ENCODE peak calls at places on chromosomes 11 and 22, in four cellular contexts. T is suprapubic skin, X is HL-60, F is glutamatergic neuron. C is an unnamed sample.

GRCh38 chr11:62830904-62831519 is 839 bp downstream of the STX5 start:
- DNase-seq in T (peak; percentile 75), X (no peak), F (no peak), C (peak; percentile 73)

GRCh38 chr11:79062814-79063762 is 377.7 kb downstream of the TENM4 start:
- DNase-seq in F (peak; percentile 69), T (no peak), X (no peak), C (peak; percentile 52)

GRCh38 chr11:110305169-110306018 is 9.0 kb upstream of the RDX start:
- DNase-seq in T (no peak), F (no peak), X (no peak), C (no peak)

GRCh38 chr11:75330279-75330678 is 21.2 kb downstream of the ARRB1 start:
- DNase-seq in X (no peak), T (no peak), F (no peak), C (no peak)

GRCh38 chr22:24096401-24097115 is 84.7 kb upstream of the SUSD2 start:
- DNase-seq in F (no peak), X (no peak), T (peak; percentile 47), C (no peak)

GRCh38 chr22:29187831-29188230 is 17.9 kb upstream of the EMID1 start:
- DNase-seq in T (no peak), F (no peak), X (no peak), C (no peak)

GRCh38 chr11:23403210-23404185 is 543.2 kb upstream of the CCDC179 start:
- DNase-seq in T (peak; percentile 55), F (no peak), X (no peak), C (no peak)

GRCh38 chr22:38214248-38215056 is 12.7 kb downstream of the MAFF start:
- DNase-seq in X (no peak), T (no peak), F (peak; percentile 84), C (peak; percentile 88)

GRCh38 chr11:132062031-132062430 is 691.6 kb downstream of the NTM start:
- DNase-seq in X (no peak), T (no peak), F (no peak), C (no peak)

GRCh38 chr22:27961182-27961581 is 42.1 kb upstream of the PITPNB start:
- DNase-seq in F (no peak), T (no peak), X (no peak), C (no peak)

GRCh38 chr22:37582526-37582925 is 2.6 kb upstream of the LGALS2 start:
- DNase-seq in T (no peak), X (no peak), F (no peak), C (no peak)

GRCh38 chr11:76628408-76628947 is 42.1 kb downstream of the LRRC32 start:
- DNase-seq in X (no peak), F (no peak), T (no peak), C (no peak)

GRCh38 chr22:47586038-47586437 is 823.6 kb downstream of the TBC1D22A start:
- DNase-seq in X (no peak), F (no peak), T (peak; percentile 3), C (no peak)

GRCh38 chr11:76613901-76614300 is 56.6 kb downstream of the LRRC32 start:
- DNase-seq in X (no peak), F (no peak), T (peak; percentile 48), C (no peak)

GRCh38 chr11:101470414-101470813 is 113.4 kb downstream of the TRPC6 start:
- DNase-seq in X (no peak), T (no peak), F (no peak), C (no peak)

GRCh38 chr11:69444381-69445130 is 36.9 kb upstream of the LINC01488 start:
- DNase-seq in T (no peak), F (no peak), X (peak; percentile 98), C (peak; percentile 60)

GRCh38 chr11:61869636-61870428 is 21.5 kb downstream of the FADS3 start:
- DNase-seq in T (no peak), F (peak; percentile 51), X (no peak), C (peak; percentile 31)

GRCh38 chr11:48116843-48117242 is 99.8 kb upstream of the OR4B1 start:
- DNase-seq in T (no peak), X (peak; percentile 21), F (no peak), C (no peak)

GRCh38 chr11:80155412-80156017 is 714.7 kb upstream of the TENM4 start:
- DNase-seq in F (peak; percentile 21), T (no peak), X (no peak), C (peak; percentile 24)

GRCh38 chr22:44620129-44620840 is 81.7 kb upstream of the PRR5 start:
- DNase-seq in T (peak; percentile 81), F (peak; percentile 84), X (peak; percentile 60), C (peak; percentile 80)

GRCh38 chr22:49208768-49209252 is 618.9 kb downstream of the BRD1 start:
- DNase-seq in T (peak; percentile 40), F (no peak), X (no peak), C (peak; percentile 85)

GRCh38 chr22:46911341-46911740 is 148.9 kb downstream of the TBC1D22A start:
- DNase-seq in F (no peak), X (no peak), T (no peak), C (peak; percentile 33)

GRCh38 chr22:49567894-49568750 is 259.6 kb downstream of the BRD1 start:
- DNase-seq in T (no peak), X (no peak), F (no peak), C (no peak)

GRCh38 chr11:12691473-12691872 is 17.3 kb downstream of the TEAD1 start:
- DNase-seq in T (no peak), F (no peak), X (no peak), C (no peak)

GRCh38 chr11:1293619-1294015 is 15.8 kb downstream of the TOLLIP start:
- DNase-seq in X (no peak), T (no peak), F (peak; percentile 32), C (peak; percentile 6)
- TF ChIP-seq CTCF in X (peak; percentile 42), T (peak; percentile 17), F (no peak), C (no peak)

GRCh38 chr11:2398664-2399355 is 1.7 kb upstream of the TSSC4 start:
- DNase-seq in T (no peak), X (no peak), F (no peak), C (no peak)
- TF ChIP-seq CTCF in T (no peak), X (no peak), F (no peak), C (no peak)

DNA sequence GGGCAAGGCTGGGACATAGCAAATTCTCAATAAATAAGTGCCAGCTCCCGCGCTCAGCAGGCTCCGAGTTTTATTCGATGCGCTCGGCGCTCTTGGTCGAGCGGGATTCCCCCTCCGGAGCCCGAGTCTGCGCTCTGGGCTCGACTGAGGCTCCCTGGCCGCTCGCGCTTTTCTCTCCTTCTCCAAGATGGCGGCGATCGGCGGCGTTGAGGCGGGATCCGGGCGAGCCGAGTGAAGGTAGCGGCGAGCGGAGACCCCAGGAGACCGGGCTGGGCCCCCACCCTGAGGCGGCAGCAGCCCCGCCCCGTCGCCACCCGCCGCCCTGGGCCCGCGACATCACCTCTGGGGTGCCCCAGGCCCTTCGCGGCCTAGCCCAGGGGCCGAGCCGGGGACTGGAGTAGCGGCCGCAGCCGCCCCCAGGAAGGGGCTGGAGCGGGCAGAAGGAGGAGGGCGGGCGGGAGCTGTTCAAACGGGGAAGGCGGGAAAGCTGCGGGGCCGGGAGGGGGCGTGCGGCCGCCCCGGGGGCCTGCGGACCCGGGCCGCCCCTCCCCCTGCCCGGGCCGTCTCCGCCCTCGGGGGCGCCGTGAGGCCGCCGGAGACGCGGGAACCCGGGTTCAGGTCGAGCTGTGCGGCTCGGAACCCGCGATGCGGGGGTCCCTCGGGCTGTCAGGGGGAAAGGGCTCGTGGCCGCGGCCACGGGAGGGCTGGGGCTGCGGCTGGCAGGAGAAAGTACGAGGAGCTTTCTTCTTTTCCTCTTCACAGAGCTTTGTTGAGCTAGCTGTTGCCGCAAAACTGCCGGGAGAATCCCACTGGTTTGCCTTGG is at the start of gene HMGXB4:
- DNase-seq in F (peak; percentile 89), X (peak; percentile 72), T (peak; percentile 90), C (peak; percentile 86)
- TF ChIP-seq CTCF in F (no peak), X (no peak), T (no peak), C (no peak)

GRCh38 chr11:36131719-36132349 is 157.4 kb downstream of the COMMD9 start:
- DNase-seq in F (peak; percentile 72), T (no peak), X (no peak), C (peak; percentile 48)
- TF ChIP-seq CTCF in F (no peak), T (peak; percentile 37), X (peak; percentile 37), C (peak; percentile 64)

DNA sequence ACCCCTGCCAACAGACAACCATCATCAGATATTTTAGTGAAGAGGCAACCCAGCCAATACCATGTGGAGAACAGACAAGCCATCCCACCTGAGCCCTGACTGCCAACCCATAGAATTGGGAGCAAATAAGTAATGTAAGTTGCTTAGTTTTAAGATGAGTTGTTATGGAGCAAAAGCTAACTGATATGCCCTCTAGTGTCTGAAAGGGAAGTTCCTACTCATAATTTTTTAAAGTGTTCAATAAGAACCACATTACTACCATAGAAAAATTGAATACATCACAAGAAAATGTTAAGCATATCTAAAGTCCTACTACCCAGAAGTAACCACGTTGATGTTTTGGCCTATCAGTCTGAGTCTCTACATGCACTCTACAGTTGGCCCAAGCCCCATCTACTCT is 50.8 kb upstream of the SLC36A4 start:
- DNase-seq in X (no peak), T (no peak), F (no peak), C (no peak)
- TF ChIP-seq CTCF in X (peak; percentile 14), T (no peak), F (no peak), C (no peak)

GRCh38 chr11:120798854-120799253 is 225.0 kb upstream of the TBCEL start:
- DNase-seq in F (no peak), T (no peak), X (no peak), C (no peak)

GRCh38 chr11:120793806-120794479 is 230.0 kb upstream of the TBCEL start:
- DNase-seq in X (no peak), T (no peak), F (no peak), C (no peak)

GRCh38 chr11:120794748-120795147 is 229.2 kb upstream of the TBCEL start:
- DNase-seq in F (no peak), T (no peak), X (no peak), C (no peak)

GRCh38 chr11:120800206-120800605 is 223.7 kb upstream of the TBCEL start:
- DNase-seq in X (no peak), T (no peak), F (no peak), C (no peak)

GRCh38 chr11:120797133-120797532 is 226.8 kb upstream of the TBCEL start:
- DNase-seq in X (no peak), T (no peak), F (peak; percentile 70), C (no peak)
- TF ChIP-seq CTCF in X (no peak), T (no peak), F (no peak), C (no peak)

DNA sequence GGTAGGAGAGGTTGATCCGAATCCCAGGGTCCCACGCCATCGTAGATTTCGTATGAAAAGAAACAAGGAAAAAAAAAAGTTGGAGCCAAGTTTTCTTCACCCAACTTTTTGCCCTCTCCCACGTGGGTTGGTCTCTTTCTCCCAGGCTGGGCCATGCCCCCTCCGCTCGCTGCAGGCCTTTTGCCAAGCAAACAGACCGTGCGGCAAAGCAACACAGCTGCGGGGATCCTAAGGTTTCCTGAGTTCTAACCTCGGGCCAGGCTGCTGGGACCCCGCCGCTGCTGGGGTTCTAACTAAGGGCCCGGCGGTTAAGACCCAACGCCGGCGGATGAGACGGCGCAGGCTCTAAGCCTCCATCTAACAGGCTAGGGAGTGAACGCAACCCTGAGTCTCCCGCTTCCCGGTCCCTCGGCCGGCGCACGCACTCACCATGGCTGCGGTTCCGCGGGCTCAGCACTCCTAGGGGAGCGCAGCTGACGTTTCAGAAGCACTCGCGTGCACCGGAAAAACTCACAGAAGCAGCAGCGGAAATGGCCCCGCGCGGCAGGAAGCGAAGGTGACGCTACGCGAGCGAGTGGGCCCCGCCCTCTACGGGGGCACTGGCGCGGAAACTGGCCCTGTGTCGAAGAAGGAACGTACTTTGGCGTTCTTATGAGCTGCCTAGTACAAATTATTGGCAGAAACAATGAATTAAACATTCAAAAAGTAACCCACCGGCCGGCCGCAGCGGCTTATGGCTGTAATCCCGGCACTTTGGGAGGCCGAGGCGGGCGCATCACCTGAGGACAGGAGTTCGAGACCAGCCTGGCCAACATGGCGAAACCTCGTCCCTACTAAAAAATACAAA is at the start of gene SNU13:
- DNase-seq in X (peak; percentile 94), F (peak; percentile 90), T (peak; percentile 96), C (peak; percentile 90)
- TF ChIP-seq CTCF in X (no peak), F (no peak), T (no peak), C (no peak)